ENCODE peak calls at places on chromosomes 4 and X, in four cellular contexts. One of them, this sample, is unnamed.

GRCh38 chr4:144562019-144562740 is 83.8 kb upstream of the HHIP start:
- DNase-seq in Calu3: peak
- DNase-seq in brain microvascular endothelial cell: no peak
- DNase-seq in fibroblast of lung: no peak
- DNase-seq in this sample: no peak

GRCh38 chr4:167622481-167623240 is 388.4 kb upstream of the SPOCK3 start:
- DNase-seq in Calu3: peak
- DNase-seq in brain microvascular endothelial cell: peak
- DNase-seq in fibroblast of lung: peak
- DNase-seq in this sample: peak

GRCh38 chrX:37912286-37912685 is 64.9 kb upstream of the DYNLT3 start:
- DNase-seq in Calu3: peak
- DNase-seq in brain microvascular endothelial cell: peak
- DNase-seq in fibroblast of lung: peak
- DNase-seq in this sample: no peak

GRCh38 chr4:140013088-140013487 is 140.9 kb downstream of the MAML3 start:
- DNase-seq in Calu3: no peak
- DNase-seq in brain microvascular endothelial cell: no peak
- DNase-seq in fibroblast of lung: no peak
- DNase-seq in this sample: no peak

GRCh38 chr4:71020611-71021010 is 27.2 kb downstream of the DCK start:
- DNase-seq in Calu3: no peak
- DNase-seq in brain microvascular endothelial cell: no peak
- DNase-seq in fibroblast of lung: peak
- DNase-seq in this sample: no peak

GRCh38 chr4:156609421-156609820 is 362.2 kb downstream of the PDGFC start:
- DNase-seq in Calu3: no peak
- DNase-seq in brain microvascular endothelial cell: no peak
- DNase-seq in fibroblast of lung: no peak
- DNase-seq in this sample: no peak

GRCh38 chr4:103996637-103997036 is 276.9 kb upstream of the TACR3 start:
- DNase-seq in Calu3: peak
- DNase-seq in brain microvascular endothelial cell: peak
- DNase-seq in fibroblast of lung: peak
- DNase-seq in this sample: peak

GRCh38 chrX:153649915-153650782 is 3.1 kb downstream of the DUSP9 start:
- DNase-seq in Calu3: no peak
- DNase-seq in brain microvascular endothelial cell: no peak
- DNase-seq in fibroblast of lung: no peak
- DNase-seq in this sample: no peak

GRCh38 chr4:90028460-90028859 is 98.7 kb upstream of the CCSER1 start:
- DNase-seq in Calu3: no peak
- DNase-seq in brain microvascular endothelial cell: no peak
- DNase-seq in fibroblast of lung: no peak
- DNase-seq in this sample: no peak

GRCh38 chr4:90027565-90027964 is 99.6 kb upstream of the CCSER1 start:
- DNase-seq in Calu3: no peak
- DNase-seq in brain microvascular endothelial cell: no peak
- DNase-seq in fibroblast of lung: no peak
- DNase-seq in this sample: no peak

GRCh38 chr4:90030202-90030601 is 97.0 kb upstream of the CCSER1 start:
- DNase-seq in Calu3: no peak
- DNase-seq in brain microvascular endothelial cell: no peak
- DNase-seq in fibroblast of lung: no peak
- DNase-seq in this sample: no peak

GRCh38 chr4:90024519-90024918 is 102.7 kb upstream of the CCSER1 start:
- DNase-seq in Calu3: no peak
- DNase-seq in brain microvascular endothelial cell: no peak
- DNase-seq in fibroblast of lung: no peak
- DNase-seq in this sample: no peak

DNA sequence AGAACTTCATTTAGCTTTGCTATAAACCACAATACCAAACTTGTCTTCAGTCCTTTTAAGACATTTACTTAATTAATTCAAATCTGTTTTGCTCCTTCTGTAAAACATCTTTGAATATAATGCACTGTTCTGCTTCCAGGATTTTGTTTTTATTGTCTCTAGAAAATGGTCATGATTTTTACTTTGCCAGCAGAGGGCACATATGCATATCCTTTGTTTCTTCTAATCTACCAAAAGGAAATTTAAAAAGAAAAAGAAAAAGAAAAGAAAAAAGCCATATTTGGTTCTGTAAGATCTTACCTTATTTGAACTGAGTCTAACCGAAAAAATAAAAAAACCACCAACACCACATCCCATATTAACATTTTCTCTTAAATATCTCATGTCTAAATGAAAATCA is 101.9 kb upstream of the CCSER1 start:
- DNase-seq in Calu3: no peak
- DNase-seq in brain microvascular endothelial cell: no peak
- DNase-seq in fibroblast of lung: peak
- DNase-seq in this sample: no peak
- TF ChIP-seq CTCF in Calu3: no peak
- TF ChIP-seq CTCF in brain microvascular endothelial cell: no peak
- TF ChIP-seq CTCF in fibroblast of lung: peak
- TF ChIP-seq CTCF in this sample: peak

GRCh38 chr4:151804821-151805220 is 44.0 kb upstream of the GATB start:
- DNase-seq in Calu3: no peak
- DNase-seq in brain microvascular endothelial cell: no peak
- DNase-seq in fibroblast of lung: peak
- DNase-seq in this sample: no peak

GRCh38 chr4:151799417-151800030 is 38.7 kb upstream of the GATB start:
- DNase-seq in Calu3: no peak
- DNase-seq in brain microvascular endothelial cell: no peak
- DNase-seq in fibroblast of lung: no peak
- DNase-seq in this sample: no peak

GRCh38 chr4:151798678-151799416 is 38.0 kb upstream of the GATB start:
- DNase-seq in Calu3: no peak
- DNase-seq in brain microvascular endothelial cell: no peak
- DNase-seq in fibroblast of lung: no peak
- DNase-seq in this sample: no peak

GRCh38 chr4:151797853-151798252 is 37.0 kb upstream of the GATB start:
- DNase-seq in Calu3: no peak
- DNase-seq in brain microvascular endothelial cell: no peak
- DNase-seq in fibroblast of lung: no peak
- DNase-seq in this sample: no peak

DNA sequence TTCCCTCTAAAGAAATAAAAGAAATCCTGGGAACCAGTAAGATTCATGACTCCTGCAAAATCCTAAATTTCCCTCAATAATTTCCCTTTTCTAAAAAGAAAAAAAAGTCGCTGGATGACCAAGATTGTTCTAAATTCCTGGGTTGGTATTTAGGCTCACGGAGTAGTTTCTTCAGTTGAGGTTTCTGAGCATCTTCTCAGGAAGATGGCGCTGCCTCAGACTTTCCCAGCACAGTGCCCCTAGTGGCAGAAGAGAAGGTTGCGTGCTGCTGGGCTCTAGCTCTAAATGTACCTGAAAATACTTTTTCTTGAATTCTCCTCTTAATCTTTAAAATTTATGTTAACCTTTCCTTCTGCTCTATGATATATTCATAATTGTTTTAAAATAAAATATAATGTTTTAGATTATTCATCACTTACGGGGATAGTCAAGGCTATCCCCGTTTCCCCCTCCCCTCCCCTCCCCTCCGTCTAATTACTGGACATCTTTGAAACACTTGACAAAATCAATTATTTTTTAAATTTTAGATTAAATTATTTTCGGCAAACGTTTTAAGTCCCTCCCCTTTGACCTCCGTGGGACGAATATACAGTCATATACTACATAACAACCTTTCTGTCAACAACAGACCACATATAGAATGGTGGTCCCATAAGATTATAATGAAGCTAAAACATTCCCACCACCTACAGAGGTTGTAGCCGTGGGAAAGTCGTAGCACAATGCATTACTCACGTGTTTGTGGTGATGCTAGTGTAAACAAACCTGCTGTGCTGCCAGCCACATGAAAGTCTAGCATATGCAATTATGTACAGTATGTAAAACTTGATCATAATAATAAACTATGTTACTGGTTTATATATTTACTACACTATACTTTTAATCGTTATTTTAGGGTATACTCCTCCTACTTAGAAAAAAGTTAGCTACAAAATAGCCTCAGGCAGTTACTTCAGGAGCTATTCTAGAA is 41.0 kb upstream of the GATB start:
- DNase-seq in Calu3: peak
- DNase-seq in brain microvascular endothelial cell: peak
- DNase-seq in fibroblast of lung: peak
- DNase-seq in this sample: peak
- TF ChIP-seq CTCF in Calu3: peak
- TF ChIP-seq CTCF in brain microvascular endothelial cell: peak
- TF ChIP-seq CTCF in fibroblast of lung: peak
- TF ChIP-seq CTCF in this sample: peak

DNA sequence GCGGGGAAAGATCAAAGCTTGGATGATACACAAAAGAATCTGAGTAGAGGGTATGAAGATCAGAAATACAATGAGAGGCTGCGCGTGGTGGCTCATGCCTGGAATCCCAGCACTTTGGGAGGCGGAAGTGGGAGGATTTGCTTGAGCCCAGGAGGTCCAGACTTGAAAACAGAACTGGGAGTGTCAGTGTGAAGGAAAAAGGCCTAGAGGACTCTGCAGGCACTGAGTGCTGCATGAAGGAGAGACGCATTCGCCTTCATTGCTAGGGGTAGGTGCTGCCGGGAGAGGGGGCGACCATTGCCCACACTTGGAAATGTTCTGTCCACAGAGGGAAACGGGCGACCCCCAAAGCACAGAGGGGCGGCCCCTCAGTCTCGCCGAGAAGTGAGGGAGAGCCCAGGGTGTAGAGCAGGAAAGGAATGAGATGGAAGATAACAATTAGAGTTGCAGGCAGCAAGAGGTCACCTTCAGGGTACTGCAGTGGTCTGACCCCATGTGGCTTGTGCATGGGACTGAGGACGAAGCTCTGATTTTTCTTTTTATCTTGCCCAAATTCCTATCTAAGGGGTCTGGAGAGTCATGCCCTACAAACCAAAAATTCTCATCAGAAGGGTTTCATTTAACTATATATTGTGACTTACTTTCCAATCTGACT is 31.8 kb upstream of the ARSD start:
- DNase-seq in Calu3: no peak
- DNase-seq in brain microvascular endothelial cell: no peak
- DNase-seq in fibroblast of lung: no peak
- DNase-seq in this sample: no peak
- TF ChIP-seq CTCF in Calu3: no peak
- TF ChIP-seq CTCF in brain microvascular endothelial cell: no peak
- TF ChIP-seq CTCF in fibroblast of lung: no peak
- TF ChIP-seq CTCF in this sample: no peak

GRCh38 chrX:44945736-44946135 is 72.7 kb downstream of the KDM6A start:
- DNase-seq in Calu3: peak
- DNase-seq in brain microvascular endothelial cell: no peak
- DNase-seq in fibroblast of lung: no peak
- DNase-seq in this sample: no peak
- TF ChIP-seq CTCF in Calu3: no peak
- TF ChIP-seq CTCF in brain microvascular endothelial cell: peak
- TF ChIP-seq CTCF in fibroblast of lung: no peak
- TF ChIP-seq CTCF in this sample: peak

This sample was measured in HFFc6.